ENCODE peak calls at places on chromosomes 5 and 9, in five cellular contexts. One of them, this sample, is unnamed. For H3K36me3, the result is how much of the 10 kb centered on the place peaks cover.

GRCh38 chr5:141326088-141326854 is 4.0 kb upstream of the PCDHGA1 start:
- DNase-seq in GM23248: peak
- DNase-seq in fibroblast of lung: peak
- DNase-seq in A673: peak
- DNase-seq in GM23338: peak
- DNase-seq in this sample: no peak

GRCh38 chr5:32182463-32183081 is 8.5 kb upstream of the GOLPH3 start:
- DNase-seq in GM23248: no peak
- DNase-seq in fibroblast of lung: no peak
- DNase-seq in A673: no peak
- DNase-seq in GM23338: no peak
- DNase-seq in this sample: no peak

GRCh38 chr5:132227485-132228240 is at the start of gene P4HA2:
- DNase-seq in GM23248: peak
- DNase-seq in fibroblast of lung: peak
- DNase-seq in A673: peak
- DNase-seq in GM23338: peak
- DNase-seq in this sample: no peak

GRCh38 chr5:130652178-130652577 is 512.9 kb downstream of the HINT1 start:
- DNase-seq in GM23248: no peak
- DNase-seq in fibroblast of lung: peak
- DNase-seq in A673: no peak
- DNase-seq in GM23338: no peak
- DNase-seq in this sample: no peak

GRCh38 chr5:154309805-154310204 is 119.3 kb downstream of the GALNT10 start:
- DNase-seq in GM23248: peak
- DNase-seq in fibroblast of lung: peak
- DNase-seq in A673: no peak
- DNase-seq in GM23338: no peak
- DNase-seq in this sample: no peak

GRCh38 chr9:71929791-71930440 is 18.5 kb downstream of the C9orf85 start:
- DNase-seq in GM23248: peak
- DNase-seq in fibroblast of lung: peak
- DNase-seq in A673: peak
- DNase-seq in GM23338: no peak
- DNase-seq in this sample: peak

GRCh38 chr5:111326551-111326950 is 102.4 kb downstream of the CAMK4 start:
- DNase-seq in GM23248: no peak
- DNase-seq in fibroblast of lung: no peak
- DNase-seq in A673: no peak
- DNase-seq in GM23338: no peak
- DNase-seq in this sample: no peak

GRCh38 chr5:59171131-59171530 is 588.3 kb downstream of the RAB3C start:
- DNase-seq in GM23248: no peak
- DNase-seq in fibroblast of lung: no peak
- DNase-seq in A673: no peak
- DNase-seq in GM23338: no peak
- DNase-seq in this sample: no peak

GRCh38 chr5:82308997-82309670 is 31.0 kb upstream of the RPS23 start:
- DNase-seq in GM23248: no peak
- DNase-seq in fibroblast of lung: peak
- DNase-seq in A673: no peak
- DNase-seq in GM23338: no peak
- DNase-seq in this sample: no peak

GRCh38 chr5:173789031-173789920 is 98.9 kb upstream of the CPEB4 start:
- DNase-seq in GM23248: peak
- DNase-seq in fibroblast of lung: peak
- DNase-seq in A673: no peak
- DNase-seq in GM23338: no peak
- DNase-seq in this sample: no peak

GRCh38 chr5:142296914-142297417 is 27.9 kb downstream of the SPRY4 start:
- DNase-seq in GM23248: peak
- DNase-seq in fibroblast of lung: peak
- DNase-seq in A673: peak
- DNase-seq in GM23338: no peak
- DNase-seq in this sample: no peak

GRCh38 chr9:105223544-105224140 is 20.8 kb upstream of the SLC44A1 start:
- DNase-seq in GM23248: no peak
- DNase-seq in fibroblast of lung: no peak
- DNase-seq in A673: no peak
- DNase-seq in GM23338: no peak
- DNase-seq in this sample: no peak

GRCh38 chr5:134077926-134078580 is 36.4 kb upstream of the TCF7 start:
- DNase-seq in GM23248: no peak
- DNase-seq in fibroblast of lung: no peak
- DNase-seq in A673: no peak
- DNase-seq in GM23338: no peak
- DNase-seq in this sample: no peak

GRCh38 chr9:136847065-136847826 is 2.0 kb upstream of the PHPT1 start:
- DNase-seq in GM23248: peak
- DNase-seq in fibroblast of lung: peak
- DNase-seq in A673: peak
- DNase-seq in GM23338: peak
- DNase-seq in this sample: no peak

GRCh38 chr5:168649306-168649705 is 70.1 kb upstream of the PANK3 start:
- DNase-seq in GM23248: peak
- DNase-seq in fibroblast of lung: peak
- DNase-seq in A673: no peak
- DNase-seq in GM23338: no peak
- DNase-seq in this sample: no peak

GRCh38 chr5:119945696-119946095 is 316.3 kb downstream of the FAM170A start:
- DNase-seq in GM23248: no peak
- DNase-seq in fibroblast of lung: no peak
- DNase-seq in A673: no peak
- DNase-seq in GM23338: no peak
- DNase-seq in this sample: no peak

GRCh38 chr9:136769710-136770191 is 5.4 kb upstream of the LCN15 start:
- DNase-seq in GM23248: peak
- DNase-seq in fibroblast of lung: no peak
- DNase-seq in A673: peak
- DNase-seq in GM23338: peak
- DNase-seq in this sample: no peak

GRCh38 chr5:139369181-139369580 is 13.9 kb downstream of the SLC23A1 start:
- DNase-seq in GM23248: peak
- DNase-seq in fibroblast of lung: peak
- DNase-seq in A673: no peak
- DNase-seq in GM23338: no peak
- DNase-seq in this sample: no peak

GRCh38 chr5:81881595-81881994 is 90.2 kb upstream of the ATG10 start:
- DNase-seq in GM23248: no peak
- DNase-seq in fibroblast of lung: no peak
- DNase-seq in A673: no peak
- DNase-seq in GM23338: no peak
- DNase-seq in this sample: no peak

DNA sequence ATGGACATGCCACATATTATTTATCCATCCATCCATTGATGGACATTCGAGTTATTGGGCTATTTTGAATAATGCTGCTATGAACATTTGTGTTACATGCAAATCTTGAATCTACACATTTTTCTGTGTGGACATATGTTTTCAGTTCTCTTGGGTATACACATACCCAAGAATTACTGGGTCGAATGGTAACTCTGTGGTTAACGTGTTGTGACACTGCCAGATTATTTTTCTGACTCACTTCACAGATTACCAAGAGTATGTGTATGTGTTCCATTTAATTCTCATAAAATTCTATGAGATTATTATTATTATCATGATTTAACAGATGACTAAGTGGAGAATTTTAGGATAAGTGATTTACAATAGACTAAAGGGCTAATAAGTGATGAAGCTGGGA is 26.7 kb downstream of the CYFIP2 start:
- DNase-seq in GM23248: no peak
- DNase-seq in fibroblast of lung: no peak
- DNase-seq in A673: no peak
- DNase-seq in GM23338: no peak
- DNase-seq in this sample: no peak
- H3K36me3 ChIP-seq in GM23248: under half
- H3K36me3 ChIP-seq in fibroblast of lung: under half
- H3K36me3 ChIP-seq in A673: under half
- H3K36me3 ChIP-seq in GM23338: under half
- H3K36me3 ChIP-seq in this sample: under half

DNA sequence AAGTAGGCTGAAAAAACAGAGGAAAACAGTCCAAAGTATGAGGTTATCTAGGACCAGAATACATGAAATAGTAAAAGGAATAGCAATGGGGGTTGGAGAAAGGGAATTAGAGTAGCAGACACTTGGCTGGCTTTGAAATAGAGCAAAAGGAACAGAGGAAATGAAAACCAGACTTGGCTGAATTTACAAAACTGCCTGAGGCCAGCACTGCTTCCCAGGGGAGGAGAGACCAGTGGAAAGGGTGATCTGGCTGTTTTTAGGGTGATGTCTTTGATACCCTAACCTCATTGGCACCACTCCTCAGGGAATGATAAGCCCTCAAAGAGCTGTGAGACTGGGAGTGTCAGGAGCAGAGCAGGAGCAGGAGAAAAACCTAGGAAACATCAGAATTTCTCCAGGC is 413.4 kb upstream of the SLC30A5 start:
- DNase-seq in GM23248: peak
- DNase-seq in fibroblast of lung: no peak
- DNase-seq in A673: no peak
- DNase-seq in GM23338: no peak
- DNase-seq in this sample: peak
- TF ChIP-seq EZH2 in GM23248: no peak
- TF ChIP-seq EZH2 in fibroblast of lung: no peak
- TF ChIP-seq EZH2 in A673: no peak
- TF ChIP-seq EZH2 in GM23338: no peak
- TF ChIP-seq EZH2 in this sample: no peak

GRCh38 chr5:83518676-83519075 is 47.1 kb downstream of the VCAN start:
- DNase-seq in GM23248: peak
- DNase-seq in fibroblast of lung: no peak
- DNase-seq in A673: no peak
- DNase-seq in GM23338: no peak
- DNase-seq in this sample: no peak

GRCh38 chr5:83516962-83517750 is 45.6 kb downstream of the VCAN start:
- DNase-seq in GM23248: peak
- DNase-seq in fibroblast of lung: no peak
- DNase-seq in A673: no peak
- DNase-seq in GM23338: no peak
- DNase-seq in this sample: no peak

GRCh38 chr5:83513081-83513480 is 41.5 kb downstream of the VCAN start:
- DNase-seq in GM23248: no peak
- DNase-seq in fibroblast of lung: no peak
- DNase-seq in A673: no peak
- DNase-seq in GM23338: no peak
- DNase-seq in this sample: no peak

GRCh38 chr5:83513491-83513890 is 41.9 kb downstream of the VCAN start:
- DNase-seq in GM23248: no peak
- DNase-seq in fibroblast of lung: peak
- DNase-seq in A673: no peak
- DNase-seq in GM23338: no peak
- DNase-seq in this sample: no peak

GRCh38 chr5:83516361-83516760 is 44.8 kb downstream of the VCAN start:
- DNase-seq in GM23248: no peak
- DNase-seq in fibroblast of lung: peak
- DNase-seq in A673: no peak
- DNase-seq in GM23338: no peak
- DNase-seq in this sample: no peak
- H3K36me3 ChIP-seq in GM23248: half or more
- H3K36me3 ChIP-seq in fibroblast of lung: under half
- H3K36me3 ChIP-seq in A673: under half
- H3K36me3 ChIP-seq in GM23338: under half
- H3K36me3 ChIP-seq in this sample: under half

GRCh38 chr5:6594066-6594465 is 38.8 kb downstream of the NSUN2 start:
- DNase-seq in GM23248: no peak
- DNase-seq in fibroblast of lung: no peak
- DNase-seq in A673: no peak
- DNase-seq in GM23338: no peak
- DNase-seq in this sample: no peak

GRCh38 chr5:6593148-6594016 is 39.5 kb downstream of the NSUN2 start:
- DNase-seq in GM23248: no peak
- DNase-seq in fibroblast of lung: no peak
- DNase-seq in A673: no peak
- DNase-seq in GM23338: no peak
- DNase-seq in this sample: no peak

GRCh38 chr5:6596388-6596787 is 36.5 kb downstream of the NSUN2 start:
- DNase-seq in GM23248: no peak
- DNase-seq in fibroblast of lung: no peak
- DNase-seq in A673: no peak
- DNase-seq in GM23338: no peak
- DNase-seq in this sample: no peak

GRCh38 chr5:6597557-6597956 is 35.3 kb downstream of the NSUN2 start:
- DNase-seq in GM23248: no peak
- DNase-seq in fibroblast of lung: no peak
- DNase-seq in A673: no peak
- DNase-seq in GM23338: no peak
- DNase-seq in this sample: no peak

DNA sequence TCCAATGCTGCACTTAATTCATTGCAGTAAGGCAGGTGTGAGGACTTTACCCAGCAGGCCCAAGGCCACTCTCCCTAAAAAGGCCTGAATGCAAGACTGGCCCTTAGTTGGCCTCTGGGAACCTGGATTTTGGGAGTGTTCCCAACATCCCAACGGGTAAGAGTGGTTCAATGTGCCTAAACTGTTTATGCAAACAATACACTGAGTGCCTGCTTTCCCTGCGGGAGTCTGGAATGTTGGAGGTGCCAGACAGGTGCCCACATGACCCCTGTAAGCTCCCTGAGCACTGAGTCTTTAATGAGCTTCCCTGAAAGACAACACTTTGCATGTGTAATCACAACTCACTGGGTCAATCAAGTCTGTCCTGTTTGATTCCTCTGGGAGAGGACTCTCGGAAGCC is 37.4 kb downstream of the NSUN2 start:
- DNase-seq in GM23248: no peak
- DNase-seq in fibroblast of lung: no peak
- DNase-seq in A673: no peak
- DNase-seq in GM23338: no peak
- DNase-seq in this sample: no peak
- TF ChIP-seq EZH2 in GM23248: no peak
- TF ChIP-seq EZH2 in fibroblast of lung: no peak
- TF ChIP-seq EZH2 in A673: no peak
- TF ChIP-seq EZH2 in GM23338: no peak
- TF ChIP-seq EZH2 in this sample: no peak

DNA sequence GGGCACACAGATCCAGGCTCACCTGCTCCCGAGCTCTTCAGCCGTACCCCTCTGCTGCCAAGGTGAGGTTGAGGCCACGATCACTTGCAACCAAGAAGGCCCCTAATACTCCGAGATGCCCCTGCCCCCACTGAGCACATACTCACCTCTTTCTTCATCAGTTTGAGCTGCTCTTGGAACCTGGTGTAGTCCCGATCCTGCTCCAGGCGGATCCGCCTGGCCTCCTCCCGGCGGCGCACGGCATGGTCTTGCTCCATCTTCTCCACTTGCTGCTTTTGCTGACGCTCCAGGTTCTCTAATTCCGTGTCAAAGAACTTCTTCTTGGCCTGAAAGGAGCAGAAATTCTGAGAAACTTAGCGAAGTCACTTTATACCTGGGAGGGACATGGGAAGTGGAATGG is 75.7 kb upstream of the FBXW11 start:
- DNase-seq in GM23248: no peak
- DNase-seq in fibroblast of lung: no peak
- DNase-seq in A673: no peak
- DNase-seq in GM23338: no peak
- DNase-seq in this sample: no peak
- H3K36me3 ChIP-seq in GM23248: under half
- H3K36me3 ChIP-seq in fibroblast of lung: under half
- H3K36me3 ChIP-seq in A673: under half
- H3K36me3 ChIP-seq in GM23338: under half
- H3K36me3 ChIP-seq in this sample: under half

This sample was measured in SK-N-MC.